ENCODE peak calls at places on chromosome 5, in five cellular contexts. One of them, this sample, is unnamed.

GRCh38 chr5:33933723-33934544 is 2.3 kb upstream of the RXFP3 start:
- DNase-seq in H1: no peak
- DNase-seq in K562: no peak
- DNase-seq in HepG2: no peak
- DNase-seq in endothelial cell of umbilical vein: no peak
- DNase-seq in this sample: no peak

GRCh38 chr5:82331557-82331956 is 53.4 kb upstream of the RPS23 start:
- DNase-seq in K562: no peak
- DNase-seq in endothelial cell of umbilical vein: no peak
- DNase-seq in H1: no peak
- DNase-seq in HepG2: no peak
- DNase-seq in this sample: no peak

GRCh38 chr5:150497989-150498317 is 10.0 kb upstream of the NDST1 start:
- DNase-seq in endothelial cell of umbilical vein: no peak
- DNase-seq in K562: no peak
- DNase-seq in H1: no peak
- DNase-seq in HepG2: no peak
- DNase-seq in this sample: no peak

GRCh38 chr5:165620394-165620793 is 2115.0 kb downstream of the MAT2B start:
- DNase-seq in HepG2: no peak
- DNase-seq in K562: no peak
- DNase-seq in endothelial cell of umbilical vein: no peak
- DNase-seq in H1: no peak
- DNase-seq in this sample: no peak

GRCh38 chr5:171275822-171276544 is 33.1 kb upstream of the TLX3 start:
- DNase-seq in HepG2: no peak
- DNase-seq in H1: no peak
- DNase-seq in K562: no peak
- DNase-seq in endothelial cell of umbilical vein: no peak
- DNase-seq in this sample: no peak

GRCh38 chr5:73137575-73138530 is 17.5 kb downstream of the TMEM171 start:
- DNase-seq in K562: no peak
- DNase-seq in H1: no peak
- DNase-seq in HepG2: no peak
- DNase-seq in endothelial cell of umbilical vein: no peak
- DNase-seq in this sample: no peak

GRCh38 chr5:36418172-36418979 is 116.7 kb upstream of the RANBP3L start:
- DNase-seq in K562: no peak
- DNase-seq in H1: no peak
- DNase-seq in endothelial cell of umbilical vein: no peak
- DNase-seq in HepG2: peak
- DNase-seq in this sample: no peak

GRCh38 chr5:73902327-73903051 is 276.5 kb downstream of the ARHGEF28 start:
- DNase-seq in K562: peak
- DNase-seq in H1: peak
- DNase-seq in endothelial cell of umbilical vein: peak
- DNase-seq in HepG2: peak
- DNase-seq in this sample: peak

GRCh38 chr5:14830210-14831005 is 41.2 kb downstream of the ANKH start:
- DNase-seq in HepG2: no peak
- DNase-seq in endothelial cell of umbilical vein: peak
- DNase-seq in H1: no peak
- DNase-seq in K562: no peak
- DNase-seq in this sample: no peak

GRCh38 chr5:89735108-89735507 is 674.4 kb downstream of the CETN3 start:
- DNase-seq in K562: no peak
- DNase-seq in endothelial cell of umbilical vein: no peak
- DNase-seq in H1: no peak
- DNase-seq in HepG2: no peak
- DNase-seq in this sample: no peak

GRCh38 chr5:79552984-79553383 is 39.0 kb upstream of the HOMER1 start:
- DNase-seq in HepG2: no peak
- DNase-seq in endothelial cell of umbilical vein: no peak
- DNase-seq in H1: no peak
- DNase-seq in K562: no peak
- DNase-seq in this sample: no peak

GRCh38 chr5:67047180-67047579 is 149.4 kb downstream of the CD180 start:
- DNase-seq in HepG2: no peak
- DNase-seq in endothelial cell of umbilical vein: no peak
- DNase-seq in H1: no peak
- DNase-seq in K562: no peak
- DNase-seq in this sample: no peak

GRCh38 chr5:6135977-6136376 is 242.4 kb downstream of the MED10 start:
- DNase-seq in K562: no peak
- DNase-seq in H1: no peak
- DNase-seq in HepG2: no peak
- DNase-seq in endothelial cell of umbilical vein: no peak
- DNase-seq in this sample: no peak
- H3K4me2 ChIP-seq in K562: no peak
- H3K4me2 ChIP-seq in H1: no peak
- H3K4me2 ChIP-seq in HepG2: no peak
- H3K4me2 ChIP-seq in endothelial cell of umbilical vein: no peak
- H3K4me2 ChIP-seq in this sample: no peak

DNA sequence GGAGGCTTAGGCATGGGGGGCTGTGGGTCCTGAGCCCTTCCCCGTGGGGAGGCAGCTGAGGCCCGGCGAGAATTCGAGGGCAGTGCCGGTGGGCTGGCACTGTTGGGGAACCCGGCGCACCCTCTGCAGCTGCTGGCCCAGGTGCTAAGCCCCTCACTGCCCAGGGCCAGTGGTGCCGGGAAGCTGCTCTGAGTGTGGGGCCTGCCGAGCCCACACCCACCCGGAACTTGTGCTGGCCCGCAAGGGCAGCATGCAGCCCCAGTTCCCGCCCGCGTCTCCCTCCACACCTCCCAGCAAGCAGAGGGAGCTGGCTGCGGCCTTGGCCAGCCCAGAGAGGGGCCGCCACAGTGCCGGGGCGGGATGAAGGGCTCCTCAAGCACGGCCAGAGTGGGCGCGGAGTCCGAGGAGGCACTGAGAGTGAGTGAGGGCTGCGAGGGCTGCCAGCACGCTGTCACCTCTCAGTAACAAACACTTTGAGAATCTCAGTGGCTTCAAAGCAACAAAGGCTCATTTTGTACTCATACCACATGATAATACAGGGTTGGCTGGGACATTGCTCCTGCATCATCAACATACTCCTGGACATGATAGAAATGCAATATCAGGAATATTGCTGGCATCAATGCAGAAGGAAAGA is 265.7 kb upstream of the ANKRD55 start:
- DNase-seq in HepG2: no peak
- DNase-seq in endothelial cell of umbilical vein: no peak
- DNase-seq in H1: no peak
- DNase-seq in K562: no peak
- DNase-seq in this sample: no peak
- TF ChIP-seq JUN in HepG2: no peak
- TF ChIP-seq JUN in endothelial cell of umbilical vein: no peak
- TF ChIP-seq JUN in H1: no peak
- TF ChIP-seq JUN in K562: no peak
- TF ChIP-seq JUN in this sample: no peak

GRCh38 chr5:125199373-125199772 is 452.9 kb upstream of the ZNF608 start:
- DNase-seq in H1: no peak
- DNase-seq in endothelial cell of umbilical vein: no peak
- DNase-seq in K562: no peak
- DNase-seq in HepG2: no peak
- DNase-seq in this sample: no peak

GRCh38 chr5:125203039-125203438 is 456.6 kb upstream of the ZNF608 start:
- DNase-seq in HepG2: no peak
- DNase-seq in endothelial cell of umbilical vein: no peak
- DNase-seq in H1: no peak
- DNase-seq in K562: no peak
- DNase-seq in this sample: no peak

GRCh38 chr5:125199968-125200841 is 453.8 kb upstream of the ZNF608 start:
- DNase-seq in K562: no peak
- DNase-seq in HepG2: no peak
- DNase-seq in endothelial cell of umbilical vein: peak
- DNase-seq in H1: no peak
- DNase-seq in this sample: no peak

GRCh38 chr5:125202353-125202752 is 455.9 kb upstream of the ZNF608 start:
- DNase-seq in endothelial cell of umbilical vein: no peak
- DNase-seq in H1: no peak
- DNase-seq in K562: no peak
- DNase-seq in HepG2: no peak
- DNase-seq in this sample: no peak

GRCh38 chr5:125200842-125201373 is 454.5 kb upstream of the ZNF608 start:
- DNase-seq in H1: no peak
- DNase-seq in HepG2: no peak
- DNase-seq in K562: no peak
- DNase-seq in endothelial cell of umbilical vein: peak
- DNase-seq in this sample: no peak
- H3K4me2 ChIP-seq in H1: peak
- H3K4me2 ChIP-seq in HepG2: no peak
- H3K4me2 ChIP-seq in K562: no peak
- H3K4me2 ChIP-seq in endothelial cell of umbilical vein: peak
- H3K4me2 ChIP-seq in this sample: peak

GRCh38 chr5:64180661-64181343 is 15.2 kb downstream of the RNF180 start:
- DNase-seq in endothelial cell of umbilical vein: peak
- DNase-seq in HepG2: no peak
- DNase-seq in H1: no peak
- DNase-seq in K562: no peak
- DNase-seq in this sample: no peak
- TF ChIP-seq JUN in endothelial cell of umbilical vein: no peak
- TF ChIP-seq JUN in HepG2: no peak
- TF ChIP-seq JUN in H1: no peak
- TF ChIP-seq JUN in K562: no peak
- TF ChIP-seq JUN in this sample: no peak

DNA sequence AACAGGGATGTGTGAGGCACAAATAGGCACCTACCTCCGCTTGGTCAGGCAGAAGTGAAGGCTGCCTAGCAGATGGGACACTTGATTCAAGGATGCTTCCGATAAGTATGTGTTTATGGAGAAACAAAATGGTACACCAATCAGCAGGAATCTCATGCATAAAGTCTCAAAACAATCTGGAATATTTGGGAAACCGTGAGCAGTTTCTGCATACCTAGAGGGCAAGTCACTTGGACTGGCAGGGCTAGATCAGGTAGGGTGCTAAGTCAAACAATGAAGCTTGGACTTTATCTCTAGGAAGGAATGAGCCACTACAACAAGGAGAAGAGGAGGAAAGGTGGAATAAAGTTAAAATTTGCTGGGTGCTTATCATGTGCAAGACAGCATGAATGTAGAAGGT is 5.5 kb downstream of the EPB41L4A start:
- DNase-seq in endothelial cell of umbilical vein: no peak
- DNase-seq in K562: no peak
- DNase-seq in HepG2: no peak
- DNase-seq in H1: no peak
- DNase-seq in this sample: no peak
- H3K4me2 ChIP-seq in endothelial cell of umbilical vein: no peak
- H3K4me2 ChIP-seq in K562: no peak
- H3K4me2 ChIP-seq in HepG2: no peak
- H3K4me2 ChIP-seq in H1: no peak
- H3K4me2 ChIP-seq in this sample: no peak

DNA sequence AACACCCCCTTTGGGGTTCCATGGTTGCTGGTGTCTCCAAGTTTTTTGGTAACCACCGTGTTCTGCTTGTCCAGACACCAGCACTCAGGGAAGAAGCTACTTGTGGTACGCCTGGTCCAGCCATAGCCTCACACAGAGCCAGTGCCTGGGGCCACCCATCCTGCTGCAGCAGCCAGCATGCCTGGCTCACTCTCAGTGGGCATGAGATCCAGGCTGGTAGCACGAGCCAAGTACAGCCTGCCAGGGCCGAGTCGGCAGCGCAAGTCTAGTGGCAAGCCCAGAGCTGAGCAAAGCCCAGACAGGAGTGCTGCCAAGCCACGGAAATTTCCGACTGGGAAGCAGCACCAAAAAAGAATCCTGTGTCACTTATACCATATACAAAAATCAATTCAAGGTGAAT is 36.3 kb upstream of the FBXL17 start:
- DNase-seq in endothelial cell of umbilical vein: no peak
- DNase-seq in K562: no peak
- DNase-seq in H1: no peak
- DNase-seq in HepG2: no peak
- DNase-seq in this sample: no peak
- TF ChIP-seq JUN in endothelial cell of umbilical vein: no peak
- TF ChIP-seq JUN in K562: no peak
- TF ChIP-seq JUN in H1: no peak
- TF ChIP-seq JUN in HepG2: no peak
- TF ChIP-seq JUN in this sample: no peak

DNA sequence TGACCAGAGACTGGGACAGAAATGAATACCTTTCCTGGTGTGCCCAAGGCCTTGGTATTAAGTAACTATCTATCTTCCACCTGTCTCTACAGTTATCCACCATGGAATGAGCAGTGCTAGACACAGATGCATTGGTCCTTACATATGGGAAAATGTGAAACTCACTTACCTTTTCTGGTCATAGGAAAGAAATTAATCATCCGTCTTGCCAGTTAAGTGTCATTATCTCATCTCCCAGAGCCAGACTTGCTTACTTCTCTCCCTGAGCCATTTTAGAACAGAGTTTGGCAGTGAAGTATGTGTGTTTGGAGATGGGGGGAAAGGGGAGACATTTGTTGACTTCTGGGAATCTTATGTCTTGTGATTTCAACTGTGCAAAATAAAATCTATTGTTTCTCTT is 1211.0 kb upstream of the CDH6 start:
- DNase-seq in K562: peak
- DNase-seq in HepG2: no peak
- DNase-seq in H1: no peak
- DNase-seq in endothelial cell of umbilical vein: no peak
- DNase-seq in this sample: no peak
- H3K4me2 ChIP-seq in K562: no peak
- H3K4me2 ChIP-seq in HepG2: no peak
- H3K4me2 ChIP-seq in H1: no peak
- H3K4me2 ChIP-seq in endothelial cell of umbilical vein: no peak
- H3K4me2 ChIP-seq in this sample: no peak

GRCh38 chr5:119527346-119527745 is 75.0 kb downstream of the HSD17B4 start:
- DNase-seq in endothelial cell of umbilical vein: no peak
- DNase-seq in K562: no peak
- DNase-seq in HepG2: no peak
- DNase-seq in H1: no peak
- DNase-seq in this sample: no peak
- TF ChIP-seq JUN in endothelial cell of umbilical vein: no peak
- TF ChIP-seq JUN in K562: no peak
- TF ChIP-seq JUN in HepG2: no peak
- TF ChIP-seq JUN in H1: no peak
- TF ChIP-seq JUN in this sample: no peak

This sample was measured in A549.